ENCODE peak calls at places on chromosomes 11 and 22, in six cellular contexts. C, J, Z, H, P and I are unnamed samples.

GRCh38 chr11:59829358-59829757 is 15.9 kb downstream of the CBLIF start:
- DNase-seq in C (no peak), J (no peak), Z (no peak), H (no peak), P (no peak), I (no peak)

GRCh38 chr22:45441158-45441557 is 27.7 kb downstream of the RIBC2 start:
- DNase-seq in C (peak; percentile 70), J (peak; percentile 60), Z (no peak), H (peak; percentile 48), P (peak; percentile 38), I (peak; percentile 28)

GRCh38 chr11:129373489-129373953 is 2.1 kb upstream of the BARX2 start:
- DNase-seq in C (no peak), J (no peak), Z (no peak), H (no peak), P (no peak), I (no peak)

GRCh38 chr11:123195182-123196059 is at the start of gene CLMP:
- DNase-seq in C (peak; percentile 75), J (peak; percentile 26), Z (no peak), H (peak; percentile 28), P (peak; percentile 50), I (no peak)

GRCh38 chr11:100403817-100404216 is 283.3 kb upstream of the ARHGAP42 start:
- DNase-seq in C (no peak), J (no peak), Z (no peak), H (no peak), P (no peak), I (no peak)

GRCh38 chr11:11464555-11464954 is 111.5 kb upstream of the CSNK2A3 start:
- DNase-seq in C (no peak), J (no peak), Z (no peak), H (no peak), P (no peak), I (no peak)

GRCh38 chr11:61359541-61359940 is 2.1 kb downstream of the CYB561A3 start:
- DNase-seq in C (no peak), J (no peak), Z (no peak), H (no peak), P (no peak), I (no peak)

GRCh38 chr11:14852571-14853177 is 39.4 kb downstream of the CYP2R1 start:
- DNase-seq in C (no peak), J (no peak), Z (no peak), H (no peak), P (no peak), I (no peak)

GRCh38 chr11:104164028-104164520 is at the start of gene PDGFD:
- DNase-seq in C (peak; percentile 75), J (peak; percentile 65), Z (no peak), H (peak; percentile 85), P (peak; percentile 76), I (peak; percentile 46)

GRCh38 chr11:36361901-36362391 is 65.9 kb downstream of the PRR5L start:
- DNase-seq in C (peak; percentile 32), J (peak; percentile 40), Z (no peak), H (peak; percentile 12), P (peak; percentile 55), I (no peak)

GRCh38 chr11:66745356-66746235 is 16.6 kb upstream of the SPTBN2 start:
- DNase-seq in C (no peak), J (no peak), Z (no peak), H (no peak), P (no peak), I (peak; percentile 83)

GRCh38 chr11:103928040-103928555 is 108.3 kb upstream of the DDI1 start:
- DNase-seq in C (no peak), J (no peak), Z (no peak), H (no peak), P (no peak), I (no peak)

GRCh38 chr22:41347066-41347859 is 34.5 kb upstream of the TEF start:
- DNase-seq in C (no peak), J (no peak), Z (no peak), H (no peak), P (no peak), I (no peak)

GRCh38 chr11:64290352-64290751 is 750 bp upstream of the KCNK4 start:
- DNase-seq in C (no peak), J (no peak), Z (no peak), H (no peak), P (no peak), I (no peak)